ENCODE peak calls at places on chromosomes 5 and 9, in seven cellular contexts. One of them, this sample, is unnamed.

GRCh38 chr5:167720676-167721260 is 570.7 kb upstream of the WWC1 start:
- DNase-seq in GM12878: no peak
- DNase-seq in SK-N-SH: no peak
- DNase-seq in H1: no peak
- DNase-seq in HCT116: no peak
- DNase-seq in HepG2: no peak
- DNase-seq in K562: no peak
- DNase-seq in this sample: no peak

GRCh38 chr5:180910735-180911134 is 11.8 kb downstream of the BTNL8 start:
- DNase-seq in H1: no peak
- DNase-seq in HCT116: no peak
- DNase-seq in K562: no peak
- DNase-seq in SK-N-SH: no peak
- DNase-seq in GM12878: no peak
- DNase-seq in HepG2: no peak
- DNase-seq in this sample: no peak

GRCh38 chr5:143355710-143356109 is 47.8 kb downstream of the NR3C1 start:
- DNase-seq in GM12878: no peak
- DNase-seq in H1: no peak
- DNase-seq in HCT116: peak; percentile 84
- DNase-seq in SK-N-SH: peak; percentile 50
- DNase-seq in K562: peak; percentile 21
- DNase-seq in HepG2: peak; percentile 76
- DNase-seq in this sample: peak; percentile 65

GRCh38 chr5:54719384-54720306 is 202.1 kb downstream of the SNX18 start:
- DNase-seq in HepG2: no peak
- DNase-seq in K562: no peak
- DNase-seq in H1: peak; percentile 61
- DNase-seq in GM12878: no peak
- DNase-seq in SK-N-SH: no peak
- DNase-seq in HCT116: no peak
- DNase-seq in this sample: no peak

GRCh38 chr5:10275991-10276390 is 25.9 kb downstream of the CCT5 start:
- DNase-seq in HCT116: no peak
- DNase-seq in H1: no peak
- DNase-seq in GM12878: no peak
- DNase-seq in HepG2: no peak
- DNase-seq in K562: no peak
- DNase-seq in SK-N-SH: no peak
- DNase-seq in this sample: no peak

GRCh38 chr5:2181164-2181956 is 298.6 kb upstream of the IRX4 start:
- DNase-seq in K562: no peak
- DNase-seq in H1: no peak
- DNase-seq in SK-N-SH: no peak
- DNase-seq in GM12878: no peak
- DNase-seq in HepG2: no peak
- DNase-seq in HCT116: no peak
- DNase-seq in this sample: no peak

GRCh38 chr5:143402464-143403356 is 776 bp downstream of the NR3C1 start:
- DNase-seq in SK-N-SH: peak; percentile 71
- DNase-seq in H1: peak; percentile 65
- DNase-seq in HepG2: peak; percentile 34
- DNase-seq in GM12878: no peak
- DNase-seq in K562: peak; percentile 41
- DNase-seq in HCT116: no peak
- DNase-seq in this sample: no peak

GRCh38 chr9:114898741-114899140 is 31.6 kb downstream of the TNFSF8 start:
- DNase-seq in K562: no peak
- DNase-seq in H1: no peak
- DNase-seq in SK-N-SH: no peak
- DNase-seq in HepG2: no peak
- DNase-seq in HCT116: no peak
- DNase-seq in GM12878: no peak
- DNase-seq in this sample: no peak

GRCh38 chr5:150443242-150444075 is 6.1 kb downstream of the RPS14 start:
- DNase-seq in HepG2: no peak
- DNase-seq in HCT116: no peak
- DNase-seq in GM12878: no peak
- DNase-seq in SK-N-SH: no peak
- DNase-seq in H1: no peak
- DNase-seq in K562: no peak
- DNase-seq in this sample: peak; percentile 31

GRCh38 chr9:99222416-99223280 is 566 bp downstream of the SEC61B start:
- DNase-seq in HCT116: no peak
- DNase-seq in K562: no peak
- DNase-seq in HepG2: no peak
- DNase-seq in H1: no peak
- DNase-seq in GM12878: no peak
- DNase-seq in SK-N-SH: no peak
- DNase-seq in this sample: no peak

GRCh38 chr5:174294891-174295620 is 249.6 kb downstream of the NSG2 start:
- DNase-seq in SK-N-SH: no peak
- DNase-seq in K562: no peak
- DNase-seq in HepG2: no peak
- DNase-seq in HCT116: no peak
- DNase-seq in H1: peak; percentile 11
- DNase-seq in GM12878: no peak
- DNase-seq in this sample: no peak

GRCh38 chr9:69806642-69807041 is 14.0 kb upstream of the CFAP95 start:
- DNase-seq in GM12878: no peak
- DNase-seq in K562: no peak
- DNase-seq in HCT116: no peak
- DNase-seq in SK-N-SH: no peak
- DNase-seq in H1: no peak
- DNase-seq in HepG2: no peak
- DNase-seq in this sample: no peak

GRCh38 chr5:166758151-166758550 is 1533.3 kb upstream of the WWC1 start:
- DNase-seq in HepG2: no peak
- DNase-seq in K562: no peak
- DNase-seq in GM12878: no peak
- DNase-seq in HCT116: no peak
- DNase-seq in SK-N-SH: no peak
- DNase-seq in H1: no peak
- DNase-seq in this sample: no peak

GRCh38 chr9:121992571-121993212 is 100.4 kb downstream of the TTLL11 start:
- DNase-seq in HCT116: peak; percentile 69
- DNase-seq in GM12878: no peak
- DNase-seq in K562: peak; percentile 79
- DNase-seq in H1: no peak
- DNase-seq in HepG2: peak; percentile 65
- DNase-seq in SK-N-SH: peak; percentile 77
- DNase-seq in this sample: peak; percentile 63

GRCh38 chr9:130642926-130643325 is 21.5 kb upstream of the PRDM12 start:
- DNase-seq in GM12878: no peak
- DNase-seq in SK-N-SH: no peak
- DNase-seq in HCT116: no peak
- DNase-seq in H1: no peak
- DNase-seq in HepG2: no peak
- DNase-seq in K562: no peak
- DNase-seq in this sample: no peak

GRCh38 chr5:149174847-149175234 is 33.5 kb downstream of the ABLIM3 start:
- DNase-seq in HepG2: no peak
- DNase-seq in GM12878: no peak
- DNase-seq in SK-N-SH: no peak
- DNase-seq in HCT116: no peak
- DNase-seq in K562: no peak
- DNase-seq in H1: no peak
- DNase-seq in this sample: no peak

GRCh38 chr9:106310782-106311181 is 552.2 kb upstream of the ZNF462 start:
- DNase-seq in GM12878: peak; percentile 31
- DNase-seq in K562: no peak
- DNase-seq in SK-N-SH: no peak
- DNase-seq in HCT116: no peak
- DNase-seq in H1: no peak
- DNase-seq in HepG2: no peak
- DNase-seq in this sample: no peak

GRCh38 chr9:123893831-123894460 is 36.0 kb downstream of the DENND1A start:
- DNase-seq in H1: no peak
- DNase-seq in K562: no peak
- DNase-seq in GM12878: no peak
- DNase-seq in SK-N-SH: no peak
- DNase-seq in HCT116: no peak
- DNase-seq in HepG2: no peak
- DNase-seq in this sample: no peak

DNA sequence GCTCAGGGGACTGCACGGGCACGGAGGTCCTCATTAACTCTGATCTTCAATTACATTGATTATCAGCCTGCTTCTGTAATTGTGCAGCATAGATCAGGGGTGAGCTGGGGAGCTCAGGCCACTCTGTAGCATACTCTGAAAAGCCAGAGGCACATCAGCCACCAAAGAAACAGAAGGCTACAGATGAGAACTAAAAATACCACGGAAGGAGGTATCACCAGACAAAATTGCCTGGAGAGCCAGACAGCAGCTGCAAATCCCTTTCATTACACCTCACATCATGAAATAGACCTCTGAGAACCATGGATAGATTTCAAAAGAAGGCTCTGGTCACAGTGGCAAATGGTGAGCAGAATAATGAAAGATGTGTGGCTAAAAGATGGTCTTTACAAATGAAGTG is 326.5 kb downstream of the TRIM32 start:
- DNase-seq in K562: no peak
- DNase-seq in H1: no peak
- DNase-seq in SK-N-SH: peak; percentile 18
- DNase-seq in HCT116: no peak
- DNase-seq in GM12878: no peak
- DNase-seq in HepG2: no peak
- DNase-seq in this sample: no peak
- TF ChIP-seq JUND in K562: no peak
- TF ChIP-seq JUND in H1: no peak
- TF ChIP-seq JUND in SK-N-SH: no peak
- TF ChIP-seq JUND in HCT116: no peak
- TF ChIP-seq JUND in GM12878: no peak
- TF ChIP-seq JUND in HepG2: no peak
- TF ChIP-seq JUND in this sample: no peak

DNA sequence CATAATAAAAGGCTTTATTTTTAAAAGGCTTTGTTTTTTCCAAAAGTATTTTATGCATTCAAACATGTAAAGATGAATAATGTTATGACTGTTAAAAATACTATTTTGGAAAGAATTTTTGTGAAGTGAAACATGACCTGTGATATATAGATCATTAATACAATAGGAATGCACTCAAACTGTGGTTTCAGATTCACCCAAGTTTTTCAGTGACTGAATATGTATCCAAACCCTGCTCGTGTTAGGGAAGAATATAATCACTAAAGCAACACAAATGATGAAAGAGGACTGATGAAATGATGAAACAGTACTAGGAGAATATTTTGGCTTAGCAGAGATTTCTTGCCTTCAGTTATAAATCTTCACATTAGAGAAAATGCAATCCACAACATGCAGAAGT is 278.0 kb downstream of the ADAMTS6 start:
- DNase-seq in HepG2: no peak
- DNase-seq in SK-N-SH: no peak
- DNase-seq in GM12878: no peak
- DNase-seq in HCT116: no peak
- DNase-seq in K562: no peak
- DNase-seq in H1: no peak
- DNase-seq in this sample: no peak
- TF ChIP-seq JUND in HepG2: no peak
- TF ChIP-seq JUND in SK-N-SH: peak; percentile 87
- TF ChIP-seq JUND in GM12878: no peak
- TF ChIP-seq JUND in HCT116: no peak
- TF ChIP-seq JUND in K562: no peak
- TF ChIP-seq JUND in H1: no peak
- TF ChIP-seq JUND in this sample: no peak

DNA sequence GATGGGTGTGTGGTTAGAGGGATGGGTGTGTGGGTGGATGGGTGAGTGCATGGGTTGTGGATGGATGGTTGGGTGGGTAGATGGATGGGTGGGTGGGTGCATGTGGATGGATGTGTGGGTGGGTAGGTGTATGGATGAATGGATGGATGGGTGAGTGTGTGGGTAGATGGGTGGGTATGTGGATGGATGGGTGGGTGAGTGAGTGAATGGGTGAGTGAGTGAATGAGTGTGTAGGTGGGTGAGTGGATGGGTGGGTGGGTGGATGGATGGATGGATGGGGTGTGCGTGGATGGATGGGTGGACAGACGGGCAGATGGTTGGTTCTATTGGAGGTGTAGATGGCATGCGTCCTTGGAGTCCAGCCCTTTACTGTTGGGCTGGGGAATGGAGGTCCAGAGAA is 17.2 kb downstream of the STKLD1 start:
- DNase-seq in HCT116: no peak
- DNase-seq in H1: no peak
- DNase-seq in SK-N-SH: no peak
- DNase-seq in HepG2: no peak
- DNase-seq in K562: no peak
- DNase-seq in GM12878: no peak
- DNase-seq in this sample: no peak
- TF ChIP-seq JUND in HCT116: no peak
- TF ChIP-seq JUND in H1: no peak
- TF ChIP-seq JUND in SK-N-SH: no peak
- TF ChIP-seq JUND in HepG2: no peak
- TF ChIP-seq JUND in K562: no peak
- TF ChIP-seq JUND in GM12878: no peak
- TF ChIP-seq JUND in this sample: no peak

GRCh38 chr9:35612843-35613242 is 5.4 kb downstream of the CD72 start:
- DNase-seq in HepG2: no peak
- DNase-seq in HCT116: no peak
- DNase-seq in H1: no peak
- DNase-seq in K562: no peak
- DNase-seq in GM12878: no peak
- DNase-seq in SK-N-SH: no peak
- DNase-seq in this sample: no peak

GRCh38 chr9:35608221-35608620 is 3.2 kb downstream of the TESK1 start:
- DNase-seq in H1: no peak
- DNase-seq in HepG2: no peak
- DNase-seq in SK-N-SH: no peak
- DNase-seq in HCT116: no peak
- DNase-seq in GM12878: no peak
- DNase-seq in K562: no peak
- DNase-seq in this sample: no peak

GRCh38 chr9:35609001-35609819 is 4.1 kb downstream of the TESK1 start:
- DNase-seq in GM12878: no peak
- DNase-seq in HCT116: no peak
- DNase-seq in K562: no peak
- DNase-seq in SK-N-SH: no peak
- DNase-seq in HepG2: no peak
- DNase-seq in H1: no peak
- DNase-seq in this sample: no peak

GRCh38 chr9:35609820-35610163 is 4.7 kb downstream of the TESK1 start:
- DNase-seq in GM12878: no peak
- DNase-seq in HepG2: no peak
- DNase-seq in SK-N-SH: no peak
- DNase-seq in K562: no peak
- DNase-seq in H1: no peak
- DNase-seq in HCT116: no peak
- DNase-seq in this sample: no peak

DNA sequence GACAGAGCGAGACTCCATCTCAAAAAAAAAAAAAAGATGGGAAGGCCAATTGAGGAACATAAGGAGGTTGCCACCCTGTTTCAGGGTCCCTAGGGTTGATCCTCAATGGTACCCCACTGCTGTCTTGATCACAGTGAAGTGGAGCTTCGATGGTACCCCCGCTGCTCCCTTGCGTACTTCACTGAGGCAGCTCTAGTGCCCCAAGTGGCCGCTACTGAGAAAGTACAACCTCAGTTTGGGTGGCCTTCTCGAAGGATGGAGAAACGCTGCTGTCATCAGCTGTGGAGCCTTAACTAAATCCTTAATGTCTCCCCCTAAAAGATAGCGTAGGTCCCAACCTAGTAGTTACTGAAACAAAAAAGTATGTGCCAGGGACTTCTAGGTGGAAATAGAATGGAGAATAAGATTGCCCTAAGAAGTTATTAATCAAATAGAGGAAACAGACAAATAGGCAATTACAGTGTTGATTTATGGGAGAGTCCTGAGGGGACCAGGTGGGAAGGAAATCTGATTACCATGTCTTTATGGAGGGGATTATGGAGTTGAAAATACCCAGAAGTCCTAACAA is 6.3 kb downstream of the TESK1 start:
- DNase-seq in HepG2: peak; percentile 17
- DNase-seq in H1: peak; percentile 55
- DNase-seq in HCT116: peak; percentile 13
- DNase-seq in GM12878: no peak
- DNase-seq in K562: peak; percentile 39
- DNase-seq in SK-N-SH: peak; percentile 77
- DNase-seq in this sample: peak; percentile 44
- TF ChIP-seq JUND in HepG2: no peak
- TF ChIP-seq JUND in H1: no peak
- TF ChIP-seq JUND in HCT116: no peak
- TF ChIP-seq JUND in GM12878: no peak
- TF ChIP-seq JUND in K562: no peak
- TF ChIP-seq JUND in SK-N-SH: no peak
- TF ChIP-seq JUND in this sample: no peak